ENCODE peak calls at places on chromosome 15, in eight cellular contexts. N, D, S, C, I, B, Y and H are unnamed samples.

GRCh38 chr15:39942753-39943150 is 8.8 kb downstream of the EIF2AK4 start:
- DNase-seq in D (no peak), C (no peak), S (no peak), I (no peak), N (no peak), B (no peak), Y (no peak), H (no peak)

GRCh38 chr15:58742424-58743160 is 6.9 kb downstream of the ADAM10 start:
- DNase-seq in B (no peak), I (no peak), C (peak; percentile 44), Y (no peak), S (no peak), N (no peak), D (no peak), H (no peak)

GRCh38 chr15:93986400-93986984 is 244.9 kb upstream of the MCTP2 start:
- DNase-seq in B (no peak), D (no peak), N (no peak), S (no peak), C (peak; percentile 56), I (no peak), Y (no peak), H (no peak)

GRCh38 chr15:74906450-74907276 is at the start of gene FAM219B:
- DNase-seq in C (peak; percentile 79), D (peak; percentile 93), I (peak; percentile 88), Y (peak; percentile 94), N (peak; percentile 48), S (peak; percentile 88), B (peak; percentile 88), H (peak; percentile 65)

GRCh38 chr15:62453979-62454378 is 288.9 kb upstream of the C2CD4B start:
- DNase-seq in I (no peak), S (peak; percentile 60), Y (no peak), N (no peak), C (peak; percentile 80), D (no peak), B (no peak), H (no peak)

GRCh38 chr15:58340176-58340575 is 91.6 kb upstream of the LIPC start:
- DNase-seq in N (no peak), I (no peak), C (peak; percentile 72), S (peak; percentile 37), B (no peak), Y (no peak), D (no peak), H (no peak)

GRCh38 chr15:72354496-72354895 is 21.3 kb downstream of the HEXA start:
- DNase-seq in S (peak; percentile 33), N (no peak), Y (no peak), B (no peak), D (no peak), I (no peak), C (no peak), H (no peak)

GRCh38 chr15:96737408-96737807 is 406.9 kb downstream of the NR2F2 start:
- DNase-seq in C (no peak), I (no peak), S (no peak), D (no peak), Y (no peak), N (no peak), B (no peak), H (no peak)

GRCh38 chr15:41558400-41559238 is at the start of gene TYRO3:
- DNase-seq in I (peak; percentile 79), S (peak; percentile 63), C (no peak), Y (peak; percentile 66), D (peak; percentile 81), B (peak; percentile 53), N (no peak), H (no peak)

GRCh38 chr15:29568840-29569532 is 253.3 kb downstream of the TJP1 start:
- DNase-seq in D (peak; percentile 63), Y (peak; percentile 32), N (no peak), S (peak; percentile 68), B (peak; percentile 16), I (no peak), C (no peak), H (no peak)

GRCh38 chr15:39472661-39473657 is 107.9 kb upstream of the THBS1 start:
- DNase-seq in B (no peak), N (peak; percentile 99), C (peak; percentile 97), D (peak; percentile 57), Y (no peak), S (no peak), I (no peak), H (peak; percentile 98)

GRCh38 chr15:70783610-70784021 is 20.3 kb upstream of the UACA start:
- DNase-seq in I (no peak), Y (no peak), B (no peak), S (peak; percentile 84), C (peak; percentile 81), D (peak; percentile 65), N (no peak), H (no peak)

GRCh38 chr15:62301993-62302665 is 137.0 kb upstream of the C2CD4B start:
- DNase-seq in S (no peak), N (no peak), Y (no peak), I (no peak), C (peak; percentile 21), D (no peak), B (no peak), H (no peak)

GRCh38 chr15:50241684-50242450 is 23.7 kb downstream of the HDC start:
- DNase-seq in B (no peak), I (no peak), D (no peak), Y (no peak), N (no peak), S (peak; percentile 84), C (peak; percentile 77), H (no peak)

GRCh38 chr15:85667491-85668424 is 127.0 kb downstream of the KLHL25 start:
- DNase-seq in I (peak; percentile 79), N (peak; percentile 96), S (peak; percentile 94), C (peak; percentile 99), Y (no peak), D (no peak), B (no peak), H (peak; percentile 94)

GRCh38 chr15:61715082-61715481 is 345.2 kb downstream of the VPS13C start:
- DNase-seq in C (peak; percentile 48), Y (no peak), S (no peak), D (no peak), B (no peak), I (no peak), N (no peak), H (no peak)

GRCh38 chr15:31560643-31561042 is 234.0 kb downstream of the KLF13 start:
- DNase-seq in C (no peak), Y (no peak), I (no peak), S (no peak), N (no peak), B (no peak), D (no peak), H (no peak)

GRCh38 chr15:53918180-53919079 is 59.8 kb upstream of the UNC13C start:
- DNase-seq in S (peak; percentile 72), C (no peak), D (no peak), B (no peak), Y (no peak), I (no peak), N (no peak), H (no peak)

GRCh38 chr15:46502668-46503067 is 867.8 kb downstream of the SQOR start:
- DNase-seq in C (peak; percentile 1), Y (no peak), N (no peak), D (no peak), S (peak; percentile 2), B (no peak), I (no peak), H (no peak)
- TF ChIP-seq CTCF in C (peak; percentile 7), Y (peak; percentile 38), N (no peak), D (peak; percentile 19), S (no peak), B (no peak), I (no peak), H (no peak)

GRCh38 chr15:69305933-69306568 is 7.3 kb downstream of the PAQR5 start:
- DNase-seq in B (no peak), Y (no peak), D (no peak), N (no peak), S (no peak), I (no peak), C (no peak), H (no peak)

GRCh38 chr15:69305204-69305931 is 6.7 kb downstream of the PAQR5 start:
- DNase-seq in D (peak; percentile 74), N (peak; percentile 77), Y (no peak), S (peak; percentile 87), B (no peak), I (no peak), C (peak; percentile 96), H (peak; percentile 52)

GRCh38 chr15:69302929-69303328 is 4.2 kb downstream of the PAQR5 start:
- DNase-seq in B (no peak), N (no peak), C (no peak), Y (no peak), D (no peak), S (no peak), I (no peak), H (no peak)

GRCh38 chr15:69304176-69304533 is 5.4 kb downstream of the PAQR5 start:
- DNase-seq in S (peak; percentile 91), I (no peak), D (no peak), C (peak; percentile 96), B (no peak), Y (no peak), N (no peak), H (peak; percentile 62)

GRCh38 chr15:69303337-69304175 is 4.8 kb downstream of the PAQR5 start:
- DNase-seq in D (no peak), N (no peak), C (peak; percentile 43), S (no peak), B (no peak), Y (no peak), I (no peak), H (no peak)
- TF ChIP-seq CTCF in D (peak; percentile 9), N (peak; percentile 27), C (peak; percentile 27), S (peak; percentile 2), B (peak; percentile 45), Y (no peak), I (peak; percentile 35), H (no peak)

GRCh38 chr15:34160735-34161134 is 49.2 kb downstream of the KATNBL1 start:
- DNase-seq in C (no peak), Y (no peak), I (no peak), B (no peak), S (no peak), D (no peak), N (no peak), H (no peak)
- TF ChIP-seq CTCF in C (no peak), Y (no peak), I (no peak), B (no peak), S (no peak), D (no peak), N (no peak), H (no peak)

GRCh38 chr15:101563397-101563796 is 73.9 kb upstream of the PCSK6 start:
- DNase-seq in B (no peak), S (no peak), I (no peak), Y (no peak), D (no peak), N (no peak), C (no peak), H (no peak)
- TF ChIP-seq CTCF in B (no peak), S (no peak), I (no peak), Y (no peak), D (no peak), N (no peak), C (no peak), H (no peak)